ENCODE peak calls at places on chromosomes 5 and 9, in eight cellular contexts. F is uterus, A is tibial nerve, C is ovary, U is gastrocnemius medialis, M is K562, D is endothelial cell of umbilical vein, K is heart left ventricle. R is an unnamed sample.

GRCh38 chr9:126232461-126232860 is 94.2 kb upstream of the MVB12B start:
- DNase-seq in D (no peak), M (no peak), U (no peak), F (no peak), K (no peak), C (no peak), A (no peak), R (no peak)

GRCh38 chr9:16879416-16879815 is 8.9 kb upstream of the BNC2 start:
- DNase-seq in D (no peak), K (no peak), F (no peak), M (no peak), A (no peak), U (no peak), C (no peak), R (no peak)

GRCh38 chr5:43232943-43233833 is 41.2 kb downstream of the NIM1K start:
- DNase-seq in C (no peak), K (no peak), M (no peak), F (no peak), U (no peak), D (no peak), A (no peak), R (no peak)

GRCh38 chr9:104903609-104904008 is 24.3 kb downstream of the ABCA1 start:
- DNase-seq in D (no peak), M (no peak), U (no peak), A (no peak), K (no peak), F (no peak), C (no peak), R (no peak)

GRCh38 chr9:105103776-105104175 is 140.7 kb upstream of the SLC44A1 start:
- DNase-seq in U (no peak), C (no peak), K (no peak), M (no peak), F (no peak), D (no peak), A (no peak), R (no peak)

GRCh38 chr5:106956901-106957300 is 713.8 kb downstream of the EFNA5 start:
- DNase-seq in U (no peak), C (no peak), F (no peak), M (no peak), K (no peak), A (no peak), D (no peak), R (no peak)

GRCh38 chr9:106862946-106863740 is at the start of gene ZNF462:
- DNase-seq in K (peak; percentile 58), C (peak; percentile 70), D (peak; percentile 66), F (peak; percentile 53), A (peak; percentile 27), M (no peak), U (peak; percentile 37), R (peak; percentile 64)

GRCh38 chr5:14038341-14038959 is 94.0 kb upstream of the DNAH5 start:
- DNase-seq in U (no peak), M (no peak), F (no peak), C (no peak), A (no peak), K (peak; percentile 29), D (peak; percentile 72), R (no peak)

GRCh38 chr9:134174073-134174449 is 9.7 kb upstream of the RNU6ATAC start:
- DNase-seq in F (no peak), U (no peak), C (no peak), D (no peak), A (no peak), K (no peak), M (no peak), R (no peak)

GRCh38 chr9:21031818-21032203 is 371 bp upstream of the HACD4 start:
- DNase-seq in A (no peak), K (no peak), D (no peak), M (no peak), F (no peak), C (no peak), U (no peak), R (no peak)
- H3K27ac ChIP-seq in A (peak overlapping the region; percentile 83), K (no peak overlapping the region), D (no peak overlapping the region), M (no peak overlapping the region), F (peak overlapping the region; percentile 87), C (peak overlapping the region; percentile 58), U (no peak overlapping the region), R (peak overlapping the region; percentile 58)

GRCh38 chr5:6598351-6598900 is 34.4 kb downstream of the NSUN2 start:
- DNase-seq in M (no peak), U (no peak), K (peak; percentile 40), A (no peak), D (no peak), C (no peak), F (no peak), R (no peak)
- TF ChIP-seq POLR2A in M (peak; percentile 63), U (no peak), K (no peak), A (no peak), D (no peak), C (no peak), F (no peak), R (no peak)

GRCh38 chr5:7397005-7397546 is 1.1 kb downstream of the ADCY2 start:
- DNase-seq in D (no peak), F (no peak), K (no peak), C (no peak), U (peak; percentile 54), A (no peak), M (no peak), R (peak; percentile 49)
- H3K27ac ChIP-seq in D (no peak overlapping the region), F (peak overlapping the region; percentile 82), K (no peak overlapping the region), C (peak overlapping the region; percentile 79), U (peak overlapping the region; percentile 94), A (no peak overlapping the region), M (no peak overlapping the region), R (peak overlapping the region; percentile 44)

DNA sequence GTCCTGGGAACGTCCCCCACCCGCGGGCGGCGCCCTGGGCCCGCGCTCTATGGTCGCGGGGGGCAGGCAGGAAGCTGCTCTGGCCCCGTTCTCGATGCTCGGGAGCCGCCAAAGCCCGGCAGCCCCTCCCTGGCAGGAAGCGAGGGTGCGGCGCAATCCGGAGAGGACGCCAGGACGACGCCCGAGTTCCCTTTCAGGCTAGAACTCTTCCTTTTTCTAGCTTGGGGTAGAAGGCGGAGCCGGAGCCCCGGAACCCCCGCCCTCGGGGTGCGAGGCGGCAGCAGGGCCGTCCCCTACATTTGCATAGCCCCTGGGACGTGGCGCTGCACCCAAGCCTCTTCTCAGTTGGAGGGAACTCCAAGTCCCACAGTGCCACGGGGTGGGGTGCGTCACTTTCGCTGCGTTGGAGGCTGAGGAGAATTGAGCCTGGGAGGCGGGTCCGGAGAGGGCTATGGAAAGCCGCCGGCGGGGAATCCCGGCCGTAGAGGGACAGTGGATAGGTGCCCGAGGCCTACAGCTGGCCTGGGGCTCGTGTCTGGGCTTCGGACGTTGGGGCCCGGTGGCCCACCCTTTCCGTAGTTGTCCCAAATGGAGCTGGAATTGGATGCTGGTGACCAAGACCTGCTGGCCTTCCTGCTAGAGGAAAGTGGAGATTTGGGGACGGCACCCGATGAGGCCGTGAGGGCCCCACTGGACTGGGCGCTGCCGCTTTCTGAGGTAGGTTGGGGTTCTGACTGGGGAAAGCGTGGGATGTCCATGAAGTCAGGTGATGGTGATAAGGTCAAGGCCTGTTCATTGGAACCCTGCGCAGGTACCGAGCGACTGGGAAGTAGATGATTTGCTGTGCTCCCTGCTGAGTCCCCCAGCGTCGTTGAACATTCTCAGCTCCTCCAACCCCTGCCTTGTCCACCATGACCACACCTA is at the start of the genes CREB3 and TLN1:
- DNase-seq in A (peak; percentile 94), M (peak; percentile 78), K (peak; percentile 99), C (peak; percentile 95), U (peak; percentile 97), F (peak; percentile 99), D (peak; percentile 99), R (peak; percentile 98)
- TF ChIP-seq POLR2A in A (peak; percentile 58), M (peak; percentile 67), K (no peak), C (peak; percentile 60), U (peak; percentile 75), F (peak; percentile 80), D (peak; percentile 48), R (peak; percentile 61)

R was measured in testis.